ENCODE peak calls at places on chromosomes 4 and X, in nine cellular contexts. I is GM12891, Y is sigmoid colon, J is suprapubic skin, W is uterus, H is tibial nerve, L is IMR-90, P is heart left ventricle, Z is prostate gland. D is an unnamed sample.

GRCh38 chr4:158875455-158875854 is 106.6 kb downstream of the FNIP2 start:
- DNase-seq in Y (no peak), P (no peak), Z (no peak), L (no peak), I (no peak), W (no peak), H (no peak), J (no peak), D (no peak)

GRCh38 chrX:41302293-41302868 is 31.6 kb upstream of the DDX3X start:
- DNase-seq in P (no peak), J (no peak), Z (no peak), I (no peak), W (no peak), Y (no peak), L (no peak), H (no peak), D (no peak)

GRCh38 chr4:76179398-76180318 is 31.5 kb upstream of the NUP54 start:
- DNase-seq in I (peak), H (peak), Z (peak), Y (peak), W (peak), J (peak), L (peak), P (peak), D (peak)

GRCh38 chrX:70485466-70485865 is 40.8 kb downstream of the DLG3 start:
- DNase-seq in J (no peak), I (no peak), L (no peak), H (no peak), Z (peak), W (no peak), Y (no peak), P (no peak), D (no peak)

GRCh38 chr4:183758735-183759447 is 99.8 kb downstream of the TRAPPC11 start:
- DNase-seq in Y (no peak), J (no peak), W (no peak), L (no peak), P (no peak), I (no peak), Z (no peak), H (no peak), D (no peak)

GRCh38 chr4:138500869-138501268 is 258.7 kb upstream of the SLC7A11 start:
- DNase-seq in P (no peak), H (no peak), J (no peak), Y (no peak), L (no peak), I (no peak), Z (no peak), W (no peak), D (no peak)

GRCh38 chr4:38563703-38564490 is 100.1 kb upstream of the KLF3 start:
- DNase-seq in L (peak), J (no peak), Y (no peak), H (no peak), W (no peak), Z (peak), P (no peak), I (no peak), D (no peak)

GRCh38 chr4:100895572-100896197 is 377.9 kb upstream of the EMCN start:
- DNase-seq in Z (no peak), W (no peak), P (no peak), J (no peak), L (no peak), H (no peak), Y (no peak), I (peak), D (no peak)

GRCh38 chrX:47380268-47380667 is 9.9 kb downstream of the ZNF157 start:
- DNase-seq in P (no peak), Y (no peak), H (no peak), Z (peak), L (no peak), I (peak), J (no peak), W (peak), D (no peak)

GRCh38 chrX:44747317-44747716 is 96.5 kb upstream of the DUSP21 start:
- DNase-seq in Z (no peak), Y (no peak), L (no peak), H (no peak), J (no peak), W (no peak), P (no peak), I (no peak), D (no peak)

GRCh38 chr4:145320269-145320668 is 139.9 kb upstream of the OTUD4 start:
- DNase-seq in H (no peak), J (no peak), P (no peak), I (no peak), Y (no peak), Z (no peak), W (no peak), L (no peak), D (no peak)

GRCh38 chrX:110795645-110796510 is at the start of gene CHRDL1:
- DNase-seq in L (no peak), I (no peak), H (peak), Z (peak), Y (peak), P (peak), W (peak), J (peak), D (no peak)

GRCh38 chr4:38759077-38759789 is 23.6 kb downstream of the TLR10 start:
- DNase-seq in Z (peak), P (peak), Y (peak), W (peak), L (peak), I (no peak), H (peak), J (no peak), D (no peak)

GRCh38 chr4:5054532-5054931 is 3.3 kb downstream of the STK32B start:
- DNase-seq in Z (no peak), W (no peak), P (no peak), J (no peak), Y (no peak), H (no peak), I (no peak), L (no peak), D (no peak)

GRCh38 chr4:71559957-71560541 is 221.2 kb downstream of the SLC4A4 start:
- DNase-seq in H (no peak), P (no peak), L (peak), W (no peak), Z (no peak), I (no peak), J (no peak), Y (no peak), D (no peak)

GRCh38 chr4:2069986-2070385 is 10.9 kb downstream of the NAT8L start:
- DNase-seq in W (no peak), Z (no peak), L (no peak), I (no peak), J (peak), P (peak), H (no peak), Y (peak), D (no peak)

GRCh38 chr4:73901031-73901430 is 31.8 kb downstream of the CXCL1 start:
- DNase-seq in Y (no peak), I (no peak), W (no peak), P (no peak), H (no peak), Z (no peak), J (no peak), L (peak), D (no peak)

GRCh38 chr4:159101983-159102622 is 776 bp upstream of the RAPGEF2 start:
- DNase-seq in J (no peak), W (no peak), Z (no peak), Y (no peak), P (no peak), H (no peak), I (no peak), L (no peak), D (no peak)

GRCh38 chrX:153935326-153935851 is 552 bp upstream of the NAA10 start:
- DNase-seq in Y (no peak), Z (no peak), J (peak), P (no peak), I (no peak), H (no peak), W (no peak), L (no peak), D (no peak)

GRCh38 chr4:52643846-52644245 is 15.3 kb downstream of the USP46 start:
- DNase-seq in H (peak), I (no peak), W (peak), Y (peak), P (peak), L (peak), Z (no peak), J (peak), D (no peak)

GRCh38 chr4:8192748-8193738 is 6.0 kb upstream of the SH3TC1 start:
- DNase-seq in L (peak), P (peak), W (no peak), H (peak), Z (peak), Y (no peak), I (peak), J (no peak), D (no peak)

GRCh38 chr4:36285784-36286480 is 4.5 kb downstream of the DTHD1 start:
- DNase-seq in Y (no peak), W (no peak), H (no peak), L (no peak), J (no peak), I (peak), P (no peak), Z (no peak), D (no peak)

GRCh38 chr4:38846015-38846414 is 10.6 kb downstream of the TLR6 start:
- DNase-seq in L (no peak), W (no peak), Y (no peak), H (no peak), I (no peak), J (no peak), Z (no peak), P (no peak), D (no peak)

GRCh38 chrX:131944936-131945902 is 77.9 kb upstream of the STK26 start:
- DNase-seq in Z (no peak), P (no peak), H (no peak), L (no peak), Y (no peak), J (no peak), W (no peak), I (no peak), D (no peak)

GRCh38 chr4:166675411-166675810 is 558.9 kb downstream of the SPOCK3 start:
- DNase-seq in H (peak), Z (no peak), P (no peak), I (no peak), W (no peak), Y (no peak), L (no peak), J (no peak), D (peak)

GRCh38 chr4:28007693-28008092 is 1147.1 kb downstream of the STIM2 start:
- DNase-seq in W (no peak), J (no peak), P (no peak), Z (no peak), Y (no peak), H (no peak), L (no peak), I (no peak), D (no peak)

GRCh38 chrX:103356897-103357296 is 591 bp downstream of the TCEAL9 start:
- DNase-seq in L (no peak), P (no peak), Z (peak), I (no peak), H (no peak), Y (no peak), J (no peak), W (peak), D (no peak)

GRCh38 chrX:138939038-138939437 is 227.5 kb upstream of the FGF13 start:
- DNase-seq in Y (no peak), L (no peak), W (no peak), Z (no peak), P (peak), I (no peak), H (no peak), J (no peak), D (no peak)

GRCh38 chrX:153831435-153832150 is 1.2 kb upstream of the PDZD4 start:
- DNase-seq in W (no peak), P (no peak), Z (no peak), Y (peak), I (no peak), H (no peak), J (no peak), L (no peak), D (no peak)

GRCh38 chrX:54934890-54935289 is 14.3 kb downstream of the TRO start:
- DNase-seq in H (no peak), Z (no peak), Y (no peak), I (no peak), L (no peak), P (no peak), W (no peak), J (no peak), D (no peak)

GRCh38 chr4:1348014-1348513 is 1.1 kb downstream of the UVSSA start:
- DNase-seq in H (no peak), Z (no peak), Y (no peak), L (no peak), J (no peak), P (no peak), W (no peak), I (no peak), D (no peak)

GRCh38 chr4:107648178-107648991 is 71.6 kb downstream of the PAPSS1 start:
- DNase-seq in J (no peak), Y (no peak), L (no peak), P (no peak), H (no peak), I (no peak), Z (no peak), W (no peak), D (no peak)

GRCh38 chr4:2595436-2595835 is 59.0 kb downstream of the FAM193A start:
- DNase-seq in W (no peak), J (no peak), Z (no peak), Y (no peak), L (peak), I (no peak), H (no peak), P (no peak), D (no peak)

GRCh38 chr4:99710020-99710419 is 52.4 kb upstream of the C4orf54 start:
- DNase-seq in H (no peak), W (no peak), Y (no peak), Z (no peak), L (no peak), I (no peak), P (no peak), J (no peak), D (no peak)

GRCh38 chr4:62232755-62233280 is 1032.7 kb downstream of the ADGRL3 start:
- DNase-seq in Z (no peak), I (no peak), W (no peak), J (no peak), Y (no peak), L (no peak), H (no peak), P (no peak), D (no peak)

GRCh38 chr4:161655148-161655547 is 508.7 kb downstream of the FSTL5 start:
- DNase-seq in I (no peak), Y (no peak), L (no peak), H (no peak), W (no peak), J (no peak), Z (no peak), P (no peak), D (no peak)

GRCh38 chr4:107740950-107741701 is 21.1 kb upstream of the PAPSS1 start:
- DNase-seq in H (peak), J (peak), W (peak), Y (peak), P (peak), L (peak), Z (peak), I (no peak), D (no peak)

GRCh38 chr4:74970577-74970976 is 37.7 kb downstream of the PARM1 start:
- DNase-seq in L (no peak), H (no peak), J (no peak), P (no peak), I (no peak), W (no peak), Z (no peak), Y (no peak), D (no peak)

GRCh38 chr4:74967324-74967723 is 34.4 kb downstream of the PARM1 start:
- DNase-seq in Y (no peak), H (no peak), L (no peak), I (no peak), Z (peak), W (no peak), J (no peak), P (no peak), D (no peak)

GRCh38 chr4:74975082-74975481 is 42.2 kb downstream of the PARM1 start:
- DNase-seq in Y (no peak), I (no peak), J (no peak), P (no peak), W (no peak), H (no peak), L (no peak), Z (no peak), D (no peak)

GRCh38 chr4:74968456-74969164 is 35.7 kb downstream of the PARM1 start:
- DNase-seq in Z (no peak), L (no peak), P (no peak), Y (no peak), I (no peak), W (no peak), H (no peak), J (no peak), D (no peak)

GRCh38 chr4:74969507-74970474 is 36.9 kb downstream of the PARM1 start:
- DNase-seq in Y (no peak), I (no peak), W (peak), H (no peak), P (peak), Z (no peak), J (no peak), L (no peak), D (no peak)
- TF ChIP-seq POLR2A in Y (no peak), I (no peak), W (no peak), H (no peak), P (no peak), Z (no peak), J (no peak), L (no peak), D (no peak)

GRCh38 chr4:128812360-128812958 is 3.0 kb downstream of the JADE1 start:
- DNase-seq in P (peak), W (no peak), Z (peak), H (peak), I (peak), L (peak), J (peak), Y (peak), D (peak)

GRCh38 chr4:128811571-128812359 is 2.3 kb downstream of the JADE1 start:
- DNase-seq in P (peak), Z (peak), J (peak), Y (peak), I (peak), H (peak), W (peak), L (peak), D (peak)

GRCh38 chr4:128809477-128810330 is at the start of gene JADE1:
- DNase-seq in P (peak), Y (peak), I (peak), W (peak), J (peak), L (peak), Z (peak), H (peak), D (peak)

GRCh38 chr4:128810331-128810870 is 901 bp downstream of the JADE1 start:
- DNase-seq in P (peak), I (no peak), J (peak), Y (peak), W (peak), H (no peak), Z (peak), L (peak), D (no peak)

GRCh38 chr4:128810871-128811570 is 1.5 kb downstream of the JADE1 start:
- DNase-seq in W (peak), P (peak), J (peak), H (peak), Z (peak), I (peak), L (peak), Y (peak), D (peak)
- TF ChIP-seq POLR2A in W (no peak), P (no peak), J (no peak), H (peak), Z (peak), I (peak), L (peak), Y (no peak), D (peak)

DNA sequence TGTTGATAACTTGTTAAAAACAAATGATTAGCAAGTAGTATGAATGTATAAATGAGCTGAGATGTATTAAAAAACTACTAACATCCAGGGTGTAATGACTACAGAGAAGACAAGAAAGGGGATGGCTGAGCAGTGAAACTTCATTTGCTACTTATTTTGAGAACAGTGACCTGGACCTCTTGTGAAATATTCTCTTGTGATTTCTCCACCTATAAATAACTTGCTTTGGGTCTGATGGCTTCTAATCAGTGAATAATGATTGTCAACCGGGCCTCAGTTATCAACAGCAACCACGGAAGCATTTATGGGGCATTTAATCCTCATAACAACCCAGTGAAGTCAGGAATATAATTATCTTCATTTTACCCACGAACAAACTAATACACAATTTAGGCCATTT is 154.2 kb upstream of the HAND2 start:
- DNase-seq in I (no peak), Y (no peak), L (no peak), J (no peak), P (no peak), Z (no peak), W (no peak), H (no peak), D (no peak)
- TF ChIP-seq POLR2A in I (no peak), Y (no peak), L (no peak), J (no peak), P (no peak), Z (no peak), W (no peak), H (no peak), D (no peak)

GRCh38 chr4:169644802-169645201 is 24.4 kb downstream of the CLCN3 start:
- DNase-seq in H (no peak), W (no peak), Z (no peak), J (no peak), I (no peak), L (no peak), Y (no peak), P (no peak), D (no peak)
- TF ChIP-seq POLR2A in H (no peak), W (no peak), Z (no peak), J (no peak), I (no peak), L (no peak), Y (no peak), P (no peak), D (no peak)